ENCODE peak calls at places on chromosomes 7 and 10, in seven cellular contexts. B is stimulated activated CD4-positive, alpha-beta T cell treated with anti-CD3 and anti-CD28 coated beads, Interleukin-15, amount 100 ng/mL, for 1 hour; R is SJSA1; K is neuronal stem cell; Q is brain microvascular endothelial cell; W is CD4-positive, alpha-beta T cell; E is keratinocyte. U is an unnamed sample.

GRCh38 chr10:79400567-79401004 is 44.8 kb downstream of the ZCCHC24 start:
- DNase-seq in K (no peak), W (peak), E (peak), B (no peak), Q (no peak), R (no peak), U (peak)

GRCh38 chr7:80182630-80183276 is 48.1 kb downstream of the GNAI1 start:
- DNase-seq in Q (no peak), R (no peak), K (no peak), W (no peak), E (no peak), B (no peak), U (peak)

GRCh38 chr10:44477021-44477420 is 92.1 kb upstream of the CXCL12 start:
- DNase-seq in R (no peak), B (no peak), K (no peak), Q (peak), E (no peak), W (no peak), U (no peak)

GRCh38 chr10:73730153-73730906 is 13.8 kb upstream of the SEC24C start:
- DNase-seq in B (peak), E (no peak), Q (peak), R (peak), W (peak), K (peak), U (peak)

GRCh38 chr7:11078242-11078834 is 104.7 kb downstream of the PHF14 start:
- DNase-seq in Q (no peak), K (no peak), E (no peak), W (no peak), R (no peak), B (no peak), U (no peak)

GRCh38 chr7:131183611-131184119 is 144.0 kb upstream of the MKLN1 start:
- DNase-seq in Q (no peak), K (no peak), E (no peak), W (peak), B (no peak), R (no peak), U (no peak)

GRCh38 chr10:72053690-72054089 is 34.7 kb downstream of the SPOCK2 start:
- DNase-seq in B (no peak), R (no peak), E (no peak), K (no peak), W (no peak), Q (no peak), U (no peak)

GRCh38 chr7:68246189-68246633 is 1249.6 kb downstream of the TYW1 start:
- DNase-seq in Q (no peak), B (no peak), K (peak), E (peak), R (no peak), W (no peak), U (no peak)

GRCh38 chr7:50204576-50204975 is 99.9 kb upstream of the IKZF1 start:
- DNase-seq in B (no peak), E (no peak), Q (no peak), R (no peak), W (no peak), K (no peak), U (no peak)

GRCh38 chr7:118153551-118154177 is 30.3 kb upstream of the LSM8 start:
- DNase-seq in E (no peak), Q (peak), K (peak), R (no peak), B (no peak), W (no peak), U (peak)

GRCh38 chr7:50832744-50833143 is 50.0 kb upstream of the GRB10 start:
- DNase-seq in R (no peak), B (no peak), W (no peak), E (peak), K (no peak), Q (peak), U (no peak)